ENCODE peak calls at places on chromosomes 1 and 21, in four cellular contexts. One of them, this sample, is unnamed.

GRCh38 chr1:23624440-23624839 is 65.1 kb upstream of the ID3 start:
- DNase-seq in IMR-90: no peak
- DNase-seq in K562: no peak
- DNase-seq in GM12878: no peak
- DNase-seq in this sample: no peak

GRCh38 chr1:163664706-163665321 is 343.1 kb downstream of the NUF2 start:
- DNase-seq in IMR-90: no peak
- DNase-seq in K562: no peak
- DNase-seq in GM12878: no peak
- DNase-seq in this sample: no peak

GRCh38 chr1:115293899-115294298 is 44.1 kb downstream of the NGF start:
- DNase-seq in IMR-90: no peak
- DNase-seq in K562: no peak
- DNase-seq in GM12878: no peak
- DNase-seq in this sample: no peak

GRCh38 chr1:111723091-111723806 is 15.9 kb downstream of the INKA2 start:
- DNase-seq in IMR-90: no peak
- DNase-seq in K562: no peak
- DNase-seq in GM12878: no peak
- DNase-seq in this sample: no peak

GRCh38 chr1:201652180-201652579 is 113.3 kb downstream of the NAV1 start:
- DNase-seq in IMR-90: no peak
- DNase-seq in K562: no peak
- DNase-seq in GM12878: no peak
- DNase-seq in this sample: no peak

GRCh38 chr1:241840164-241840563 is 7.8 kb upstream of the EXO1 start:
- DNase-seq in IMR-90: no peak
- DNase-seq in K562: no peak
- DNase-seq in GM12878: no peak
- DNase-seq in this sample: no peak

GRCh38 chr1:84644472-84644871 is 45.8 kb downstream of the SSX2IP start:
- DNase-seq in IMR-90: no peak
- DNase-seq in K562: peak
- DNase-seq in GM12878: no peak
- DNase-seq in this sample: no peak

GRCh38 chr1:9375912-9376311 is 83.2 kb downstream of the SPSB1 start:
- DNase-seq in IMR-90: no peak
- DNase-seq in K562: no peak
- DNase-seq in GM12878: no peak
- DNase-seq in this sample: no peak

GRCh38 chr1:19213580-19213979 is 3.5 kb upstream of the UBR4 start:
- DNase-seq in IMR-90: no peak
- DNase-seq in K562: no peak
- DNase-seq in GM12878: no peak
- DNase-seq in this sample: no peak

GRCh38 chr1:229370601-229371021 is 27.8 kb upstream of the CCSAP start:
- DNase-seq in IMR-90: no peak
- DNase-seq in K562: no peak
- DNase-seq in GM12878: peak
- DNase-seq in this sample: no peak

GRCh38 chr1:162670928-162671663 is 38.8 kb downstream of the DDR2 start:
- DNase-seq in IMR-90: peak
- DNase-seq in K562: no peak
- DNase-seq in GM12878: no peak
- DNase-seq in this sample: peak

GRCh38 chr1:178628637-178629548 is 96.2 kb upstream of the RALGPS2 start:
- DNase-seq in IMR-90: peak
- DNase-seq in K562: no peak
- DNase-seq in GM12878: no peak
- DNase-seq in this sample: no peak

GRCh38 chr1:63155437-63155836 is 166.9 kb upstream of the FOXD3 start:
- DNase-seq in IMR-90: no peak
- DNase-seq in K562: no peak
- DNase-seq in GM12878: no peak
- DNase-seq in this sample: no peak

GRCh38 chr1:63152572-63152971 is 169.8 kb upstream of the FOXD3 start:
- DNase-seq in IMR-90: no peak
- DNase-seq in K562: no peak
- DNase-seq in GM12878: no peak
- DNase-seq in this sample: no peak

GRCh38 chr1:63157085-63157484 is 165.3 kb upstream of the FOXD3 start:
- DNase-seq in IMR-90: no peak
- DNase-seq in K562: no peak
- DNase-seq in GM12878: no peak
- DNase-seq in this sample: no peak
- TF ChIP-seq FOS in IMR-90: no peak
- TF ChIP-seq FOS in K562: no peak
- TF ChIP-seq FOS in GM12878: no peak
- TF ChIP-seq FOS in this sample: no peak

GRCh38 chr21:37348664-37349063 is 17.9 kb upstream of the DYRK1A start:
- DNase-seq in IMR-90: no peak
- DNase-seq in K562: no peak
- DNase-seq in GM12878: no peak
- DNase-seq in this sample: peak
- TF ChIP-seq FOS in IMR-90: no peak
- TF ChIP-seq FOS in K562: no peak
- TF ChIP-seq FOS in GM12878: no peak
- TF ChIP-seq FOS in this sample: no peak

GRCh38 chr1:28173980-28174297 is 2.6 kb downstream of the PTAFR start:
- DNase-seq in IMR-90: peak
- DNase-seq in K562: no peak
- DNase-seq in GM12878: no peak
- DNase-seq in this sample: no peak

GRCh38 chr1:28172690-28173150 is 3.8 kb downstream of the PTAFR start:
- DNase-seq in IMR-90: no peak
- DNase-seq in K562: no peak
- DNase-seq in GM12878: peak
- DNase-seq in this sample: peak

GRCh38 chr1:28170036-28170596 is 6.4 kb downstream of the PTAFR start:
- DNase-seq in IMR-90: no peak
- DNase-seq in K562: no peak
- DNase-seq in GM12878: no peak
- DNase-seq in this sample: no peak

GRCh38 chr1:28171246-28171645 is 5.2 kb downstream of the PTAFR start:
- DNase-seq in IMR-90: no peak
- DNase-seq in K562: no peak
- DNase-seq in GM12878: no peak
- DNase-seq in this sample: no peak

GRCh38 chr1:28173151-28173979 is 3.1 kb downstream of the PTAFR start:
- DNase-seq in IMR-90: peak
- DNase-seq in K562: no peak
- DNase-seq in GM12878: no peak
- DNase-seq in this sample: no peak
- TF ChIP-seq FOS in IMR-90: no peak
- TF ChIP-seq FOS in K562: no peak
- TF ChIP-seq FOS in GM12878: no peak
- TF ChIP-seq FOS in this sample: no peak

DNA sequence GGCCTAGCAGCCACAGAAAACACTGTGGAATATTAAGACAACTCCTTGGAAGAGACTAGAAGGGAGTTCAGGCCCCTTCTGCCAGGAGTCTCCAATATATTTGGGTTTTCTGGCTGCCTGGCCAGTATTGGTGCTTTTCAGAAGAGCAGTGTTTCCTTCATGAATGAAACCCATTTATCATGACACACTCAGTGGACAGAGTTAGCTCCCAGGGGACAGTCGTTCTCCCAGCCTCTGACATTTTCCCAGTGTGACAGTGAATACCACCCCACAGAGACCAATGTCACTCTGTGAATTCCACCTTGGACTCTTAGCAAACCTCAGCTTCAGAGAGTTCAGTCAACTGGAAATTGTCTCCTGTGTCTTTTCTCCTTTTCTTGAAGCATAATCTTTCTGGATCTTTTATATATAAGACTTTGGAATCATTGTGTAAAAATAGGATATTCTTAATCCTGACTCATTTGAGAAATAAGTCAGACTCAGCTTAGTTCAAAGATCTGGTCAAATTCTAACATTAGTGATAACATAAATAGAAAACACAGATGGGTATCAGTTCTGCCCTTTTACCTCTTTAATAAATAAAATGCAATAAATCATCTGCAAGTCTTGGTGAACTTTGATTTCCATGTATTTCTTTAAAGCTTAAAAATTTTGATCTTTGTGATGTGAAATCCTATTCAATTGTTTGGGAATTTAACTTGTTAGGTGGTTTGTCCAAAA is 40.4 kb downstream of the GNG12 start:
- DNase-seq in IMR-90: peak
- DNase-seq in K562: no peak
- DNase-seq in GM12878: no peak
- DNase-seq in this sample: no peak
- TF ChIP-seq FOS in IMR-90: no peak
- TF ChIP-seq FOS in K562: no peak
- TF ChIP-seq FOS in GM12878: no peak
- TF ChIP-seq FOS in this sample: no peak

DNA sequence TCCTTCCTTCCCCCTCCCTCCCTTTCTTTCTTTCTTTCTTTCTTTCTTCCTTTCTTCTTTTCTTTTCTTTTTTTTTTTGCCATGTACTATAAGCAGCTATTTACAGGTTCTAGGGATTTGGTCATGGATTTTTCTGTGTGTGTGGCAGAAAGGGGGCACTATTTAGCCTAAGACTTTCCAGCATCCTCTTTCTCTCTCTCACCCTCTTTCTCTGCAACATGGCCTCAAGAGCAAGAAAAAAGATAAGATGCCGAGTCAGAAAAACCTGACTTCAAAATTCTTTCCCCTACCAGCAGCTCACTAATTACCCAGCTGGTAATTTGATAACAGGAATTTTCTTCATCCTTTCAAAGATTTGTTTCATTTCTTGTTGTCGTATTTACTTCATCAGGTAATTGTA is 458.3 kb upstream of the ADAMTS5 start:
- DNase-seq in IMR-90: no peak
- DNase-seq in K562: no peak
- DNase-seq in GM12878: no peak
- DNase-seq in this sample: no peak
- TF ChIP-seq FOS in IMR-90: no peak
- TF ChIP-seq FOS in K562: no peak
- TF ChIP-seq FOS in GM12878: no peak
- TF ChIP-seq FOS in this sample: no peak

DNA sequence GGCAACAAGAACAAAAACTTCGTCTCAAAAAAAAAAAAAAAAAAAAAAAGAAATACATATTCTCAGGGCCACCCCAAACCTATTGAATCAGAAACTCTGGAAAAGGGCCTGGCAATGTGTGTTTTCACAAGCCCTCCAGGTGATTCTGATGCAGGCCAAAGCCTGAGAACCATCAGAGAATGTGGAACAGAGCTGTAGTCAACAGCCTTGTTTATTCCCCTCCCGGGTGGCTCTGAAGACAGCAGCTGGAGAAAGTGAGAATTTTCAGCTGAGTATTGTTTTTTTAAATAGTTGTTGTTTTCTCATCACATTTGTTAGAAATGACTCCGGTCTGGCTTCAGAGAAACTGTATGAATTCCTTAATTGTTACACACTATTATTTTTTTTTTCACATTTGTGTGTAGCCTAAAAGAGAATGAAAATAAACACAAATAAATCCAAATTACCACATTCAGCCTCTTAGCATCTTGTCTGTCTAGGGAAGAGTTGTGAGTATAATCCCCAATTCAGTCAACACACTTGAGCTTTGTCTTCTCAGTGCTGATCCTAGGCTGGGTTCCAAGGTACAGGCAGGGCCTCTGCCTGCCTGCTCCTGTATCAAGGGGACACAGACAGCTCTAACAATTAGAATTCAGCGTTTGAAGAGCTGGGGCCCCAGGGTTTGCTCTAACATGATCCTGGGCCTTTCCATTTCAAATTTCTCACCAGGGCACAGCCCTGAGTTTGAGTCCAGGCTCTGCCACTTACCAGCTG is 6.6 kb upstream of the AZIN2 start:
- DNase-seq in IMR-90: no peak
- DNase-seq in K562: no peak
- DNase-seq in GM12878: no peak
- DNase-seq in this sample: no peak
- TF ChIP-seq FOS in IMR-90: no peak
- TF ChIP-seq FOS in K562: no peak
- TF ChIP-seq FOS in GM12878: no peak
- TF ChIP-seq FOS in this sample: no peak

GRCh38 chr1:116483481-116484309 is 87.1 kb downstream of the CD58 start:
- DNase-seq in IMR-90: peak
- DNase-seq in K562: no peak
- DNase-seq in GM12878: no peak
- DNase-seq in this sample: no peak

GRCh38 chr1:116481934-116482333 is 88.9 kb downstream of the CD58 start:
- DNase-seq in IMR-90: no peak
- DNase-seq in K562: no peak
- DNase-seq in GM12878: no peak
- DNase-seq in this sample: no peak

GRCh38 chr1:116485071-116485735 is 85.6 kb downstream of the CD58 start:
- DNase-seq in IMR-90: peak
- DNase-seq in K562: peak
- DNase-seq in GM12878: no peak
- DNase-seq in this sample: peak

GRCh38 chr1:116485976-116486375 is 84.8 kb downstream of the CD58 start:
- DNase-seq in IMR-90: peak
- DNase-seq in K562: no peak
- DNase-seq in GM12878: no peak
- DNase-seq in this sample: no peak

DNA sequence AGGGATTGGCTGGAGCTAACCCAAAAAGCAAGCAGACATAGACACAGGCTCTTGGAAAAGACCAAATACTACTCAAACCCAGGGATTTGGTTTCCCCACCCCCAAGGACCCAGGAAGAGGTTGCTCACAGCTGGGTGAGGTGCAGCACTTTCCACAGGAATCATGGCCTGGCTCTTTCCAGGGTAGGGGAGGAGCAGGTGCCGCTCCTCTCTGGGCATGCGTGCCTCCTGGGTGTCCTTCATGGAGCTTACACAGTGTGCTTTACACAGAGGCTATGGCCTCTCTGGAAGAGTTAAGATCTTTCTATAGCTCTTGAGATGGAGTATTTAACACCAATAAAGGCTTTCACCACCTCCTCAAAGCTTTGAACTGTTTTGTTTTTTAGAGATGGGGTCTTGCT is 88.3 kb downstream of the CD58 start:
- DNase-seq in IMR-90: no peak
- DNase-seq in K562: no peak
- DNase-seq in GM12878: no peak
- DNase-seq in this sample: no peak
- TF ChIP-seq FOS in IMR-90: no peak
- TF ChIP-seq FOS in K562: no peak
- TF ChIP-seq FOS in GM12878: no peak
- TF ChIP-seq FOS in this sample: no peak

GRCh38 chr1:61742620-61743431 is 546 bp downstream of the PATJ start:
- DNase-seq in IMR-90: peak
- DNase-seq in K562: no peak
- DNase-seq in GM12878: no peak
- DNase-seq in this sample: peak
- TF ChIP-seq FOS in IMR-90: no peak
- TF ChIP-seq FOS in K562: no peak
- TF ChIP-seq FOS in GM12878: no peak
- TF ChIP-seq FOS in this sample: no peak

GRCh38 chr1:166119678-166120077 is 47.1 kb downstream of the FAM78B start:
- DNase-seq in IMR-90: no peak
- DNase-seq in K562: no peak
- DNase-seq in GM12878: no peak
- DNase-seq in this sample: no peak
- TF ChIP-seq FOS in IMR-90: no peak
- TF ChIP-seq FOS in K562: no peak
- TF ChIP-seq FOS in GM12878: no peak
- TF ChIP-seq FOS in this sample: no peak

GRCh38 chr21:36035381-36035791 is 24.9 kb downstream of the SETD4 start:
- DNase-seq in IMR-90: no peak
- DNase-seq in K562: no peak
- DNase-seq in GM12878: no peak
- DNase-seq in this sample: no peak
- TF ChIP-seq FOS in IMR-90: no peak
- TF ChIP-seq FOS in K562: no peak
- TF ChIP-seq FOS in GM12878: no peak
- TF ChIP-seq FOS in this sample: no peak

This sample was measured in endothelial cell of umbilical vein.